ENCODE peak calls at places on chromosomes 5 and 9, in six cellular contexts. K is spleen; S is PC-9; E is naive thymus-derived CD4-positive, alpha-beta T cell; N is lung; F is body of pancreas. C is an unnamed sample.

GRCh38 chr5:15106530-15107283 is 235.1 kb upstream of the ANKH start:
- DNase-seq in K (no peak), S (no peak), E (no peak), N (no peak), F (no peak), C (no peak)

GRCh38 chr9:137027369-137028012 is 546 bp downstream of the ABCA2 start:
- DNase-seq in K (peak; percentile 89), S (peak; percentile 51), E (no peak), N (no peak), F (peak; percentile 47), C (no peak)

GRCh38 chr5:14849516-14850294 is 21.9 kb downstream of the ANKH start:
- DNase-seq in K (no peak), S (peak; percentile 78), E (no peak), N (no peak), F (no peak), C (no peak)

GRCh38 chr9:26413625-26414024 is 479.0 kb downstream of the CAAP1 start:
- DNase-seq in K (no peak), S (no peak), E (no peak), N (no peak), F (no peak), C (no peak)

GRCh38 chr5:55104966-55105701 is 2.7 kb downstream of the GZMA start:
- DNase-seq in K (no peak), S (no peak), E (no peak), N (no peak), F (no peak), C (no peak)

GRCh38 chr9:133496901-133497411 is 18.1 kb upstream of the SLC2A6 start:
- DNase-seq in K (no peak), S (no peak), E (no peak), N (no peak), F (no peak), C (no peak)

GRCh38 chr9:80320916-80321315 is 749.2 kb downstream of the TLE4 start:
- DNase-seq in K (no peak), S (no peak), E (no peak), N (no peak), F (no peak), C (no peak)

GRCh38 chr9:34079181-34079580 is 30.5 kb upstream of the UBAP2 start:
- DNase-seq in K (no peak), S (peak; percentile 22), E (no peak), N (no peak), F (no peak), C (no peak)

GRCh38 chr9:137452761-137453642 is 6.1 kb downstream of the NSMF start:
- DNase-seq in K (peak; percentile 90), S (no peak), E (no peak), N (no peak), F (no peak), C (peak; percentile 23)

GRCh38 chr9:89850633-89851325 is 246.0 kb downstream of the GADD45G start:
- DNase-seq in K (peak; percentile 17), S (no peak), E (no peak), N (peak; percentile 45), F (no peak), C (peak; percentile 38)

GRCh38 chr5:158162026-158162425 is 303.1 kb upstream of the CLINT1 start:
- DNase-seq in K (no peak), S (no peak), E (no peak), N (no peak), F (no peak), C (no peak)

GRCh38 chr5:33180900-33181299 is 259.9 kb upstream of the TARS1 start:
- DNase-seq in K (no peak), S (peak; percentile 29), E (no peak), N (no peak), F (no peak), C (no peak)

GRCh38 chr5:69364414-69364813 is 4.9 kb downstream of the AK6 start:
- DNase-seq in K (no peak), S (no peak), E (peak; percentile 29), N (no peak), F (no peak), C (no peak)

GRCh38 chr9:122420315-122420714 is 49.5 kb downstream of the PTGS1 start:
- DNase-seq in K (no peak), S (no peak), E (no peak), N (no peak), F (no peak), C (no peak)

GRCh38 chr5:134467231-134467630 is 55.5 kb upstream of the CDKN2AIPNL start:
- DNase-seq in K (peak; percentile 54), S (no peak), E (no peak), N (no peak), F (no peak), C (no peak)

GRCh38 chr5:150412319-150413175 is at the start of gene CD74:
- DNase-seq in K (peak; percentile 97), S (peak; percentile 76), E (peak; percentile 95), N (peak; percentile 91), F (peak; percentile 78), C (peak; percentile 92)

GRCh38 chr5:154520861-154521453 is 42.9 kb upstream of the HAND1 start:
- DNase-seq in K (no peak), S (peak; percentile 65), E (no peak), N (peak; percentile 57), F (peak; percentile 55), C (peak; percentile 24)

GRCh38 chr5:97037819-97038218 is 101.9 kb downstream of the LNPEP start:
- DNase-seq in K (no peak), S (no peak), E (no peak), N (no peak), F (no peak), C (no peak)

GRCh38 chr9:89026878-89027277 is 35.6 kb downstream of the S1PR3 start:
- DNase-seq in K (no peak), S (no peak), E (no peak), N (no peak), F (no peak), C (no peak)

GRCh38 chr9:81083821-81084512 is 605.4 kb downstream of the TLE1 start:
- DNase-seq in K (no peak), S (no peak), E (no peak), N (no peak), F (no peak), C (no peak)

GRCh38 chr9:98884849-98885248 is 58.9 kb upstream of the COL15A1 start:
- DNase-seq in K (no peak), S (no peak), E (no peak), N (no peak), F (no peak), C (no peak)

GRCh38 chr9:98887918-98888510 is 55.7 kb upstream of the COL15A1 start:
- DNase-seq in K (no peak), S (no peak), E (no peak), N (no peak), F (no peak), C (no peak)

GRCh38 chr9:98882569-98882923 is 61.2 kb upstream of the COL15A1 start:
- DNase-seq in K (no peak), S (no peak), E (no peak), N (no peak), F (no peak), C (no peak)

GRCh38 chr9:98886691-98887229 is 56.9 kb upstream of the COL15A1 start:
- DNase-seq in K (no peak), S (no peak), E (no peak), N (no peak), F (no peak), C (no peak)

DNA sequence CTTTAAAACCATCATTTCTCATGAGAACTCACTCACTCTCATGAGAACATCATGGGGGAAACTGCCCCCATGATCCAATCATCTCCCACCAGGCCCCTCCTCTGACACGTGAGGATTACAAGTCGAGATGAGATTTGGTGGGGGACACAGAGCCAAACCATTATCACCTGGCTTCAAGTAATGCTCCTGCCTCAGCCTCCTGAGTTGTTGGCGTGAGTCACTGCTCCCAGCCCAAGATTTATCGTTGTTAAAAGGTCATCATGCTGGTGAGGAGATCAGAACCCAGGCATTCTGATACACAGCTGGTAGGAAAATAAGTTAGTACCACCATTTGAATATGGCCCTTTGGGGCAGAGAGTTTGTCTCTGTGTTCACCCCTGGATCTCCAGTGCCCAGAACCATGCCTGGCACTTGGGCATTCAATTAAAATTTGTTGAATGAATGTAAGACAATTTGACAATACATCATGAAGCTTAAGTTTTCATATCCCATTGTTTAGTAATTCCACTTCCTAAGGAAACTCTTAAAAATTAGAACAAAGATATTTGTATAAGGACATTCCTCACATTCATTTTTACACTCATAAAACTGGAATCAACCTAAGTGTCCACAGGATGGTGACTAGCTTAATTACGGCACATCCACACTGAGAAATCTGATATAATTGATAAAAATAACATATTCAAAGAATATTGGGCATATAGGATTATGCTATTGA is 58.0 kb upstream of the COL15A1 start:
- DNase-seq in K (no peak), S (no peak), E (no peak), N (no peak), F (no peak), C (no peak)
- H3K27me3 ChIP-seq in K (peaks cover under 1% of the 10 kb centered on the region), S (peaks cover 66% of the 10 kb centered on the region), E (peaks cover 7% of the 10 kb centered on the region), N (no peaks in the 10 kb centered on the region), F (no peaks in the 10 kb centered on the region), C (no peaks in the 10 kb centered on the region)

GRCh38 chr9:132004323-132004722 is 75.3 kb downstream of the MED27 start:
- DNase-seq in K (no peak), S (no peak), E (no peak), N (no peak), F (no peak), C (no peak)

GRCh38 chr9:132003904-132004303 is 75.8 kb downstream of the MED27 start:
- DNase-seq in K (no peak), S (no peak), E (no peak), N (no peak), F (no peak), C (no peak)

GRCh38 chr9:132001550-132001949 is 78.1 kb downstream of the MED27 start:
- DNase-seq in K (no peak), S (no peak), E (no peak), N (no peak), F (no peak), C (no peak)

GRCh38 chr9:132000659-132001058 is 79.0 kb downstream of the MED27 start:
- DNase-seq in K (no peak), S (no peak), E (no peak), N (no peak), F (no peak), C (no peak)

GRCh38 chr9:132002827-132003704 is 76.6 kb downstream of the MED27 start:
- DNase-seq in K (no peak), S (no peak), E (no peak), N (no peak), F (no peak), C (no peak)
- H3K4me1 ChIP-seq in K (no peaks in the 10 kb centered on the region), S (peaks cover 8% of the 10 kb centered on the region), E (no peaks in the 10 kb centered on the region), N (no peaks in the 10 kb centered on the region), F (peaks cover 3% of the 10 kb centered on the region), C (peaks cover 4% of the 10 kb centered on the region)

GRCh38 chr5:141767671-141768070 is 85.6 kb upstream of the ARAP3 start:
- DNase-seq in K (no peak), S (no peak), E (no peak), N (no peak), F (no peak), C (no peak)

GRCh38 chr5:141773779-141774531 is 91.9 kb upstream of the ARAP3 start:
- DNase-seq in K (no peak), S (no peak), E (no peak), N (no peak), F (no peak), C (no peak)

GRCh38 chr5:141771562-141771961 is 89.5 kb upstream of the ARAP3 start:
- DNase-seq in K (no peak), S (no peak), E (no peak), N (no peak), F (no peak), C (no peak)

GRCh38 chr5:141771031-141771430 is 89.0 kb upstream of the ARAP3 start:
- DNase-seq in K (no peak), S (no peak), E (no peak), N (no peak), F (no peak), C (no peak)

GRCh38 chr5:141772281-141772680 is 90.3 kb upstream of the ARAP3 start:
- DNase-seq in K (no peak), S (no peak), E (no peak), N (no peak), F (no peak), C (no peak)
- H3K27me3 ChIP-seq in K (no peaks in the 10 kb centered on the region), S (no peaks in the 10 kb centered on the region), E (no peaks in the 10 kb centered on the region), N (no peaks in the 10 kb centered on the region), F (no peaks in the 10 kb centered on the region), C (no peaks in the 10 kb centered on the region)

GRCh38 chr9:113056191-113057106 is at the start of gene ZFP37:
- DNase-seq in K (peak; percentile 93), S (peak; percentile 88), E (peak; percentile 56), N (peak; percentile 87), F (peak; percentile 95), C (peak; percentile 90)
- H3K4me1 ChIP-seq in K (peaks cover 4% of the 10 kb centered on the region), S (peaks cover 5% of the 10 kb centered on the region), E (no peaks in the 10 kb centered on the region), N (no peaks in the 10 kb centered on the region), F (peaks cover 8% of the 10 kb centered on the region), C (peaks cover 4% of the 10 kb centered on the region)

C was measured in transverse colon.